ENCODE peak calls at places on chromosomes 13 and 19, in six cellular contexts. Q, L, I, A, C and D are unnamed samples.

GRCh38 chr19:49676136-49676689 is 858 bp upstream of the PRMT1 start:
- DNase-seq in L (peak), A (no peak), C (peak), I (peak), Q (no peak), D (peak)

GRCh38 chr19:11079999-11080398 is 9.3 kb upstream of the LDLR start:
- DNase-seq in A (no peak), I (no peak), L (no peak), Q (no peak), C (no peak), D (no peak)

GRCh38 chr13:23468811-23469210 is 35.3 kb upstream of the SACS start:
- DNase-seq in C (no peak), I (no peak), A (no peak), Q (no peak), L (no peak), D (no peak)

GRCh38 chr19:58395220-58395978 is at the start of gene RNF225:
- DNase-seq in C (peak), L (peak), A (peak), Q (no peak), I (no peak), D (no peak)

GRCh38 chr19:19062454-19063182 is 1.2 kb upstream of the SLC25A42 start:
- DNase-seq in Q (no peak), I (no peak), C (no peak), L (no peak), A (no peak), D (no peak)

GRCh38 chr19:51324082-51324481 is 12.6 kb downstream of the IGLON5 start:
- DNase-seq in L (no peak), Q (no peak), I (no peak), A (no peak), C (no peak), D (no peak)

GRCh38 chr13:20822406-20822805 is 48.6 kb upstream of the EEF1AKMT1 start:
- DNase-seq in I (no peak), L (no peak), A (no peak), C (no peak), Q (no peak), D (no peak)

GRCh38 chr13:95588721-95589120 is 36.2 kb downstream of the CLDN10 start:
- DNase-seq in L (no peak), Q (no peak), I (no peak), A (no peak), C (no peak), D (no peak)

GRCh38 chr19:35407619-35408018 is 36.8 kb downstream of the GPR42 start:
- DNase-seq in Q (no peak), I (no peak), L (no peak), A (no peak), C (no peak), D (no peak)

GRCh38 chr19:48760514-48761221 is 5.3 kb downstream of the FGF21 start:
- DNase-seq in I (no peak), A (no peak), C (no peak), L (no peak), Q (no peak), D (no peak)

GRCh38 chr19:11554160-11554559 is 4.9 kb downstream of the ELOF1 start:
- DNase-seq in C (no peak), L (no peak), A (no peak), Q (no peak), I (no peak), D (no peak)

GRCh38 chr13:44305845-44306244 is 67.8 kb upstream of the SERP2 start:
- DNase-seq in L (no peak), C (no peak), Q (no peak), I (peak), A (no peak), D (no peak)

GRCh38 chr19:35144600-35145436 is 1.8 kb downstream of the FXYD7 start:
- DNase-seq in L (no peak), A (no peak), I (peak), C (peak), Q (no peak), D (no peak)

GRCh38 chr19:10430505-10431253 is 10.3 kb downstream of the PDE4A start:
- DNase-seq in I (peak), A (no peak), Q (no peak), C (peak), L (no peak), D (no peak)

GRCh38 chr13:30340367-30341184 is 33.2 kb upstream of the KATNAL1 start:
- DNase-seq in L (peak), A (peak), Q (no peak), I (no peak), C (peak), D (no peak)

GRCh38 chr13:30581582-30581981 is 36.1 kb upstream of the USPL1 start:
- DNase-seq in Q (no peak), A (no peak), I (no peak), C (no peak), L (no peak), D (no peak)

GRCh38 chr13:82772802-82773201 is 1109.5 kb downstream of the SLITRK1 start:
- DNase-seq in I (no peak), A (no peak), C (no peak), Q (no peak), L (no peak), D (no peak)

GRCh38 chr19:18807861-18808331 is 16.8 kb upstream of the COMP start:
- DNase-seq in L (peak), I (no peak), C (no peak), A (no peak), Q (no peak), D (no peak)

GRCh38 chr19:6241056-6241455 is 38.7 kb downstream of the MLLT1 start:
- DNase-seq in C (no peak), L (no peak), A (no peak), I (no peak), Q (no peak), D (no peak)

GRCh38 chr13:41603917-41604316 is 146.6 kb downstream of the RGCC start:
- DNase-seq in Q (no peak), I (no peak), A (no peak), C (peak), L (no peak), D (peak)

GRCh38 chr19:19305696-19306095 is 14.6 kb downstream of the SUGP1 start:
- DNase-seq in C (no peak), L (no peak), I (no peak), A (no peak), Q (no peak), D (no peak)

GRCh38 chr13:73754727-73755292 is 379.4 kb downstream of the KLF12 start:
- DNase-seq in L (no peak), Q (no peak), A (no peak), I (no peak), C (peak), D (peak)

GRCh38 chr13:56886398-56886797 is 254.3 kb upstream of the PRR20A start:
- DNase-seq in L (no peak), C (no peak), A (no peak), I (no peak), Q (no peak), D (no peak)

GRCh38 chr19:44673510-44673909 is 2.2 kb downstream of the CEACAM19 start:
- DNase-seq in Q (no peak), C (no peak), A (no peak), L (no peak), I (no peak), D (no peak)

GRCh38 chr13:43787998-43788397 is 1.2 kb upstream of the ENOX1 start:
- DNase-seq in I (no peak), Q (no peak), C (no peak), A (no peak), L (no peak), D (no peak)

GRCh38 chr13:43648733-43649132 is 138.0 kb downstream of the ENOX1 start:
- DNase-seq in I (no peak), C (no peak), L (no peak), Q (no peak), A (no peak), D (no peak)

GRCh38 chr13:26045123-26045522 is 6.7 kb downstream of the SHISA2 start:
- DNase-seq in L (no peak), C (no peak), I (no peak), Q (no peak), A (no peak), D (no peak)

GRCh38 chr19:52778811-52779210 is 7.8 kb downstream of the ZNF600 start:
- DNase-seq in I (no peak), L (no peak), Q (no peak), C (no peak), A (no peak), D (no peak)

GRCh38 chr13:40801255-40802217 is 12.1 kb downstream of the SLC25A15 start:
- DNase-seq in L (no peak), Q (no peak), C (no peak), A (no peak), I (no peak), D (no peak)

GRCh38 chr13:98598043-98598442 is 21.1 kb upstream of the STK24 start:
- DNase-seq in L (no peak), I (no peak), Q (no peak), C (no peak), A (no peak), D (no peak)

GRCh38 chr13:28684257-28684656 is 25.3 kb downstream of the POMP start:
- DNase-seq in I (no peak), L (no peak), A (no peak), C (no peak), Q (no peak), D (no peak)

GRCh38 chr19:35301961-35302360 is 10.0 kb downstream of the MAG start:
- DNase-seq in A (no peak), I (no peak), C (no peak), L (no peak), Q (no peak), D (no peak)

GRCh38 chr19:6018786-6019185 is 40.8 kb upstream of the RANBP3 start:
- DNase-seq in I (no peak), C (peak), Q (no peak), L (no peak), A (no peak), D (no peak)

GRCh38 chr13:66657165-66657895 is 572.8 kb downstream of the PCDH9 start:
- DNase-seq in I (peak), L (peak), C (no peak), A (peak), Q (no peak), D (peak)

DNA sequence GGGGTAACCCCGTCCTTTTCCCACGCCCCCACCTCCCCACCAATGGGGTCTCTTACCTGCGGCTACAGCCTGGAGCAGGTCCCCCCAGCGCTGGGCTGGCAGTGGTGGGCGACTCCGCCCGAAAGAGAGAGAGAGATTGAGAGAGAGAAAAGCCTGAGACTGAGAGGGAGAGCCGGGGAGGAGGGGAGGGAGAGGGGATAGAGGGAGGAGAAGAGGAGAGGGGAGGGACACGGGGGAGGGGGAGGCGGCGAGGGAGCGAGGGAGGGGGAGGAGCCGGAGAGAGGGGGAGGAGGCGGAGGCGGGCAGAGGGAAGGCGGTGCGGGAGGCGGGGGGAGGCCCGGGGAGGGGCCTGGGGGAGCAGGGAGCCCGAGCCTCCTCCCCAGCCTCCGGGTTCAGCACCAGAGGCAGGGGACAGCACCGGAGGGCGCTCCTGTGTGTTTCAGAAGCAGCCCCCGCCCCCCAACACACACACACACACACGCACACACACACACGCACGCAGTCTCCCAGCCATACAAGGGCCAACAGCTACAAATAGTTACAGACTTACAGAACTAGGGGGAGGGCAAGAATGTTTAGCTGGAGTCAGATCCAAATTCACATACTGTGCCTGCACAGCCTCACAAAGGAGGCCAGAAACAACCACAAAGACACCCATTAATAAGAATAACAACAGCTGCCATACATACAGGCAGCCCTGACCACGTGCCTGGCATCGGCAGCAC is at the start of gene SLC8A2:
- DNase-seq in I (peak), C (peak), L (no peak), Q (no peak), A (no peak), D (no peak)
- H3K27ac ChIP-seq in I (no peak), C (no peak), L (no peak), Q (peak), A (no peak), D (no peak)

GRCh38 chr19:3539743-3540118 is 757 bp downstream of the TEKTIP1 start:
- DNase-seq in A (no peak), C (no peak), Q (no peak), I (no peak), L (no peak), D (no peak)
- TF ChIP-seq POLR2AphosphoS5 in A (no peak), C (no peak), Q (no peak), I (no peak), L (no peak), D (no peak)

GRCh38 chr19:41796362-41796761 is at the start of gene CEACAM3:
- DNase-seq in A (no peak), I (no peak), L (no peak), Q (no peak), C (no peak), D (no peak)

GRCh38 chr19:41801682-41802317 is 5.4 kb downstream of the CEACAM3 start:
- DNase-seq in C (no peak), L (no peak), A (no peak), I (no peak), Q (no peak), D (no peak)

GRCh38 chr19:41801031-41801430 is 4.6 kb downstream of the CEACAM3 start:
- DNase-seq in I (no peak), L (no peak), A (no peak), C (no peak), Q (no peak), D (no peak)

GRCh38 chr19:41802770-41803169 is 6.4 kb downstream of the CEACAM3 start:
- DNase-seq in L (no peak), A (no peak), C (no peak), Q (no peak), I (no peak), D (no peak)

GRCh38 chr19:41799444-41800000 is 3.1 kb downstream of the CEACAM3 start:
- DNase-seq in I (no peak), L (no peak), Q (no peak), C (no peak), A (no peak), D (no peak)
- H3K27ac ChIP-seq in I (no peak), L (no peak), Q (no peak), C (no peak), A (no peak), D (no peak)

GRCh38 chr13:49932066-49932465 is 4.1 kb downstream of the SPRYD7 start:
- DNase-seq in A (no peak), C (no peak), Q (no peak), I (no peak), L (no peak), D (no peak)

GRCh38 chr13:49932868-49933267 is 3.3 kb downstream of the SPRYD7 start:
- DNase-seq in C (no peak), A (no peak), I (no peak), Q (no peak), L (no peak), D (no peak)

GRCh38 chr13:49935171-49936084 is 712 bp downstream of the SPRYD7 start:
- DNase-seq in I (peak), L (no peak), Q (no peak), C (peak), A (no peak), D (no peak)

GRCh38 chr13:49936085-49936942 is at the start of gene SPRYD7:
- DNase-seq in L (peak), C (peak), I (peak), Q (peak), A (peak), D (peak)

DNA sequence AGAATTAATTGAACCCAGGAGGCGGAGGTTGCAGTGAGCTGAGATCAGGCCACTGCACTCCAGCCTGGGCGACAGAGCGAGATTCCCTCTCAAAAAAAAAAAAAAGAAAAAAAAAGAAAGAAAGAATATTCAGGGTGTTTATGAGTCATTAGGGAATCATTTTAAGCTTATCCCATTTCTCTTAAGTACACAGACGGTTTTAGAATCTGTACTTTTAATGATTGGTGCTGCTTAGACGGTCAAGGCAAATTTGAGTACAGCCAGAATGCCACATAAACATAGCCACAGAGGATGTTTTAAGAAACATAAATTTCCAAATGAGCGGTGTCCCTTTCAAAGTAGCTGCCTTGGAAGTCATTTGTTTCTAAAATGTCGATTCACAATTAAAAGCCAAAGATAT is 2.6 kb downstream of the SPRYD7 start:
- DNase-seq in L (no peak), Q (no peak), I (no peak), A (no peak), C (no peak), D (no peak)
- TF ChIP-seq POLR2AphosphoS5 in L (no peak), Q (no peak), I (no peak), A (no peak), C (no peak), D (no peak)

GRCh38 chr13:93945621-93946020 is 533.9 kb downstream of the DCT start:
- DNase-seq in I (no peak), L (no peak), A (no peak), Q (no peak), C (no peak), D (no peak)

GRCh38 chr13:93953856-93954255 is 525.6 kb downstream of the DCT start:
- DNase-seq in L (no peak), A (no peak), I (no peak), C (no peak), Q (no peak), D (no peak)

GRCh38 chr13:93951153-93951552 is 528.3 kb downstream of the DCT start:
- DNase-seq in L (no peak), I (no peak), A (no peak), Q (no peak), C (no peak), D (no peak)

GRCh38 chr13:93947651-93948050 is 531.8 kb downstream of the DCT start:
- DNase-seq in L (no peak), Q (no peak), A (no peak), I (no peak), C (no peak), D (no peak)

DNA sequence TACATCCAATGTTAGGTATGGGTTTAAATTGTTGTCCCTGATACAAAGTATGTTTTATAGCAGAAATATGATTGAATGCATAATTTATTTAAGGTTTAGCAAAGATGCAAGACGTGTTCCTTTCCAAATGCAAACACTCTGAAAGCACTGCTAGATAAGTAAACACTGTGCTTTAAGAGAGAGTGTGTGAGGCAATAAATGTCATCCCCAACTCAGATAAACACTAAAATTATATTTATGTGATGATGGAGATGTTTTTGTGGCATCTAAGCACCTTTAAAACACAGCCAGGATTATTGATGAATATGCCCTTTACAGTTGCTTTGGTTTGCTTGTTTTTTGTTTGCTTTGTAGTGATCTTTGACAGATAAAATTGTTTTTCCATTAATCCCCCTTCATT is 531.0 kb downstream of the DCT start:
- DNase-seq in L (no peak), C (no peak), A (no peak), Q (no peak), I (no peak), D (no peak)
- H3K27ac ChIP-seq in L (no peak), C (no peak), A (no peak), Q (no peak), I (no peak), D (no peak)

GRCh38 chr19:41403181-41403970 is 5.8 kb downstream of the BCKDHA start:
- DNase-seq in Q (no peak), I (no peak), C (no peak), L (no peak), A (no peak), D (no peak)

GRCh38 chr19:41399525-41399924 is 1.9 kb downstream of the BCKDHA start:
- DNase-seq in L (no peak), I (no peak), A (no peak), C (no peak), Q (no peak), D (no peak)

GRCh38 chr19:41402010-41402409 is 4.4 kb downstream of the BCKDHA start:
- DNase-seq in Q (no peak), I (no peak), C (no peak), A (no peak), L (no peak), D (no peak)

GRCh38 chr19:41399091-41399490 is 1.5 kb downstream of the BCKDHA start:
- DNase-seq in I (no peak), L (no peak), C (no peak), A (no peak), Q (no peak), D (no peak)

GRCh38 chr19:41401483-41401882 is 3.9 kb downstream of the BCKDHA start:
- DNase-seq in C (no peak), L (no peak), I (no peak), A (no peak), Q (no peak), D (no peak)
- TF ChIP-seq POLR2AphosphoS5 in C (no peak), L (no peak), I (no peak), A (no peak), Q (no peak), D (no peak)

DNA sequence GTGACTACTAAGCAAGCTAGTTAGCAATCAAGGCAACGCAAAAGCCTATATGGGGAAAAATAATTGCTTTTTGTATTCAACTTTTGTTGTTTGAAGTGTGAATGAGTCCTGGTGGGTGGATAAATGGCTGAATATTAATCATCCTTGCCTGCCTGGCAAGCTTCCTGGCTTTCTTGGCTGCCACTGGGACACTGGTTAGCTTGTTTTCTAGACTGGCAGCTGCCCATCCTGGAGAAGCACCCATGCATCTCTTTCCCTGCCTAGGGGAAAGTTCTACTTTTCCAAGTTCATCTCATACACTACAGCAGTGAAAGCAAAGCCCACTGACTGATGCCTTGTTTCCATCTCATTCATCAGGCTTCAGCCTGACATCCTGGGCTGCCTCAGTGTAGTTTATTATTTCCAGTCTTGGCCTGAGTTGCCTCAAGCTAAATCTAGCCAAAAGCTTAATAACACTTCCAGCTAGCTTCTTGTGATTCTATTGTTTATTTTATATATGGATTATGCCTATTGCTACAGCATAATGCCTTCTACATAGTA is 244.8 kb downstream of the PCDH20 start:
- DNase-seq in Q (no peak), L (no peak), C (no peak), A (no peak), I (no peak), D (no peak)
- H3K27ac ChIP-seq in Q (no peak), L (no peak), C (no peak), A (no peak), I (no peak), D (no peak)